ENCODE peak calls at places on chromosome 13, in four cellular contexts. P is K562, W is HepG2, H is GM12878. F is an unnamed sample.

GRCh38 chr13:77637583-77637982 is 59.9 kb upstream of the SLAIN1 start:
- DNase-seq in W (no peak), H (no peak), P (no peak), F (no peak)

GRCh38 chr13:88014527-88014926 is 343.4 kb downstream of the SLITRK5 start:
- DNase-seq in W (no peak), P (no peak), H (no peak), F (no peak)

GRCh38 chr13:90690458-90691063 is 656.9 kb upstream of the MIR17HG start:
- DNase-seq in H (no peak), W (no peak), P (no peak), F (no peak)

GRCh38 chr13:28370448-28370847 is 124.5 kb downstream of the FLT1 start:
- DNase-seq in H (no peak), P (no peak), W (no peak), F (no peak)

GRCh38 chr13:96900992-96901391 is 93.3 kb downstream of the OXGR1 start:
- DNase-seq in H (no peak), W (no peak), P (no peak), F (peak; percentile 13)

GRCh38 chr13:90232291-90232690 is 1115.2 kb upstream of the MIR17HG start:
- DNase-seq in P (no peak), W (no peak), H (no peak), F (no peak)

GRCh38 chr13:99218545-99218944 is 17.9 kb downstream of the UBAC2 start:
- DNase-seq in W (no peak), H (no peak), P (no peak), F (no peak)

GRCh38 chr13:67023088-67023893 is 206.8 kb downstream of the PCDH9 start:
- DNase-seq in H (no peak), P (no peak), W (no peak), F (no peak)

GRCh38 chr13:41650706-41651105 is 193.4 kb downstream of the RGCC start:
- DNase-seq in W (no peak), P (no peak), H (no peak), F (no peak)

GRCh38 chr13:41648314-41648935 is 191.1 kb downstream of the RGCC start:
- DNase-seq in H (no peak), P (no peak), W (peak; percentile 98), F (no peak)

GRCh38 chr13:41652735-41653361 is 195.5 kb downstream of the RGCC start:
- DNase-seq in H (no peak), P (peak; percentile 21), W (peak; percentile 62), F (peak; percentile 60)

GRCh38 chr13:41651413-41652068 is 194.2 kb downstream of the RGCC start:
- DNase-seq in P (no peak), W (no peak), H (no peak), F (no peak)

GRCh38 chr13:41649659-41650058 is 192.3 kb downstream of the RGCC start:
- DNase-seq in P (no peak), W (peak; percentile 41), H (no peak), F (no peak)
- TF ChIP-seq MXI1 in P (no peak), W (no peak), H (no peak), F (no peak)

DNA sequence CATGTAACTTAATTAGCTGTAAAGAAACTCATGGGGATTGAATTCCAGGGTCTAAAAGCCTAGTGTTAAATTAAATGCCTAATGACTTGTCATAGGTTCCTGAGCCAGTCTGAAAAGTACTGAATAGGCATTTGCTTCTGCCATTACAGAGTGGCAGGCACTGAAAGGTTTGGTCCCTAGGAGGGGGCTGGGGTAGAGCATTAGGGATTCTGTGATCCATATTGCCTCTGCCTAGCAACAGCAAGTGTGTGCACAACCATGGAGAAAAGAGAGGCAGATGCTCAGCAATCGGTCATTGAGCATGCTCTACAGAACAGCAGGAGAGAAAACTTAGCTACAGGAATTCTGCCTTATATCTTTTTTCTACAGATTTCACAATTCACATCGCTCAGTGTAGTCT is 133.5 kb downstream of the TRPC4 start:
- DNase-seq in W (no peak), P (no peak), H (no peak), F (no peak)
- TF ChIP-seq TAF1 in W (no peak), P (no peak), H (no peak), F (no peak)

GRCh38 chr13:46207828-46208227 is 3.9 kb upstream of the LRRC63 start:
- DNase-seq in P (no peak), H (no peak), W (no peak), F (no peak)
- TF ChIP-seq GABPA in P (no peak), H (no peak), W (no peak), F (no peak)

DNA sequence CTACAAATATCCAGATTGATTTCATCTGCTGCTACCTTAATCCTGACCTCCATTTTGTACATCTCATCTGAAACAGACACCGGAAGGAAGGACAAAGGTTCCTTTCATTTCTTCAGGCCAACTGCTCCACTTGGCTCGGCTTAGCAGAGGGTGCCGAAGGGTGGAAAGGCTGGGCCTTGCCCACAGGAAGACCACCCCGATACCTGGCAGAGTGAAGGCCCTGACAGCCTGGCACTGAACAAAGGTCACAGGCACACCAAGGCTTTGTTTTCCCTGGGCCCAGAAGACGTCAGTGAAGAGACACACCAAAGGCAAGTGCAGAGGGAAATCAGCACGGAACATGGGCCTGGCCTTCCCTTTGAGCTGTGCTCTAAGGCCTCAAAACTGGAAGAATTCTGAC is 71.5 kb downstream of the LATS2 start:
- DNase-seq in P (no peak), W (no peak), H (no peak), F (no peak)
- TF ChIP-seq MXI1 in P (no peak), W (no peak), H (no peak), F (no peak)

DNA sequence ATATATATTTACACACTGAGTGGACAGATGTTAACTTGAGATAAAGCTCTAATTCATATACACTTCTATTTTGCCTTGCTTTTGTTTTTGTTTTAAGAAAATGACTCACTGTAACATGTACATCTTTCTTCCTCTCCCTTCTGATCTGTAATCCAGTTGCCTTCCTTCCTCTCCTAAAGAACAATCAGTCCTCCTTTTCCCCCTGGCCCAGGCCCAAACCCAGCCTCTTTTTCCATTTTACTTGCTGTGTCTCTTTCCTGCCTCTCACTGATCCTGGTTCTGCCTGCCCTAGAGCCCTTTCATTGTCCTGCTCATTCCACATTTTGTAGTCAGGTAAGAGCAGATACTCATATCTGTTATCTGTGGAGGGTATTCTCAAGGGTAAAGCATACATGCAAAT is 50.8 kb downstream of the ZAR1L start:
- DNase-seq in H (no peak), W (no peak), P (no peak), F (no peak)
- TF ChIP-seq TAF1 in H (no peak), W (no peak), P (no peak), F (no peak)

GRCh38 chr13:109786457-109787134 is at the start of gene IRS2:
- DNase-seq in W (no peak), H (no peak), P (peak; percentile 89), F (peak; percentile 95)

GRCh38 chr13:109787135-109787954 is 962 bp upstream of the IRS2 start:
- DNase-seq in H (no peak), W (no peak), P (peak; percentile 56), F (peak; percentile 73)

GRCh38 chr13:109784590-109785140 is 1.7 kb downstream of the IRS2 start:
- DNase-seq in W (no peak), H (no peak), P (no peak), F (peak; percentile 88)

GRCh38 chr13:109785141-109785891 is 1.1 kb downstream of the IRS2 start:
- DNase-seq in W (no peak), H (no peak), P (no peak), F (peak; percentile 47)

DNA sequence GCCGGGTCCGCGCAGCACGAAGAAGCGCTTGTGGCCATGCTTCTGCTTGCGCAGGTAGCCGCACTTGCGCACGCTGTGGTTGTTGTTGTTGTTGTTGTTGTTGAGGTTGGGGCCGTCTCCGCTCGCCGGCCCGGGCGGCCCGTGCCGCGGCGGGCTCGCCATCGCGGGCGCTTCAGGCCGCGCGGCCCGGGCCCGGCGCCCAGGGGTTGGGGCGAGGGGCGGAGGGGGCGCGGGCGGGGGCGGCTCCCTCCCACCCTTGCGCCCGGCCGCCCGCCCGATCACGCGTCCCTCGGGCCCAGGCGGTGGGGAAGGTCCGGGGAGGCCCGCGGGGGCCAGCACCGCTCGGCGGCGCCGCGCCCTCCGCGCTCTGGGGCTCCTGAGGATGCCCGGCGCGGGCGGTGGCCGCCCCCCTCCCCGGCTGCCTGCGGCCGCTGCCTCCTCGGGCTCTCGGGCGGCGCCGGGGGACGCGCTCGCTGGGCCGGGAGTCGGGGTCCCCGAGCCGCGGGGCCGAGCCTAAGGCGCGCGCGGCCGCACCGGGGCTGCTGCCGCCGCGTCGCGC is 412 bp downstream of the IRS2 start:
- DNase-seq in W (no peak), P (peak; percentile 8), H (no peak), F (peak; percentile 70)
- TF ChIP-seq GABPA in W (no peak), P (no peak), H (no peak), F (no peak)